ENCODE peak calls at places on chromosomes 11 and 22, in five cellular contexts. One of them, this sample, is unnamed. For H3K27me3, the result is how much of the 10 kb centered on the place peaks cover.

GRCh38 chr11:102111011-102111786 is 952 bp downstream of the YAP1 start:
- DNase-seq in IMR-90: peak
- DNase-seq in fibroblast of lung: peak
- DNase-seq in PC-3: peak
- DNase-seq in H1: peak
- DNase-seq in this sample: peak

GRCh38 chr11:2072551-2073261 is 66.5 kb downstream of the IGF2 start:
- DNase-seq in IMR-90: peak
- DNase-seq in fibroblast of lung: no peak
- DNase-seq in PC-3: no peak
- DNase-seq in H1: peak
- DNase-seq in this sample: no peak

GRCh38 chr11:109784536-109784935 is 308.7 kb upstream of the ZC3H12C start:
- DNase-seq in IMR-90: no peak
- DNase-seq in fibroblast of lung: no peak
- DNase-seq in PC-3: no peak
- DNase-seq in H1: no peak
- DNase-seq in this sample: no peak

GRCh38 chr11:16242806-16243205 is 113.5 kb downstream of the SOX6 start:
- DNase-seq in IMR-90: no peak
- DNase-seq in fibroblast of lung: no peak
- DNase-seq in PC-3: no peak
- DNase-seq in H1: no peak
- DNase-seq in this sample: no peak

GRCh38 chr11:1701041-1701807 is 4.2 kb downstream of the KRTAP5-6 start:
- DNase-seq in IMR-90: no peak
- DNase-seq in fibroblast of lung: peak
- DNase-seq in PC-3: no peak
- DNase-seq in H1: no peak
- DNase-seq in this sample: no peak

GRCh38 chr22:28185130-28185529 is 266.1 kb upstream of the PITPNB start:
- DNase-seq in IMR-90: no peak
- DNase-seq in fibroblast of lung: no peak
- DNase-seq in PC-3: no peak
- DNase-seq in H1: no peak
- DNase-seq in this sample: no peak

GRCh38 chr11:73916435-73916834 is 34.4 kb upstream of the DNAJB13 start:
- DNase-seq in IMR-90: peak
- DNase-seq in fibroblast of lung: peak
- DNase-seq in PC-3: peak
- DNase-seq in H1: no peak
- DNase-seq in this sample: no peak

GRCh38 chr11:119975561-119976152 is 162.3 kb downstream of the TRIM29 start:
- DNase-seq in IMR-90: no peak
- DNase-seq in fibroblast of lung: no peak
- DNase-seq in PC-3: no peak
- DNase-seq in H1: peak
- DNase-seq in this sample: no peak

GRCh38 chr11:45805305-45806071 is 539 bp downstream of the SLC35C1 start:
- DNase-seq in IMR-90: peak
- DNase-seq in fibroblast of lung: peak
- DNase-seq in PC-3: peak
- DNase-seq in H1: peak
- DNase-seq in this sample: peak

GRCh38 chr11:69257838-69258658 is 35.9 kb upstream of the MYEOV start:
- DNase-seq in IMR-90: no peak
- DNase-seq in fibroblast of lung: no peak
- DNase-seq in PC-3: no peak
- DNase-seq in H1: no peak
- DNase-seq in this sample: no peak

GRCh38 chr22:44355688-44356070 is 42.9 kb upstream of the SHISAL1 start:
- DNase-seq in IMR-90: no peak
- DNase-seq in fibroblast of lung: no peak
- DNase-seq in PC-3: no peak
- DNase-seq in H1: no peak
- DNase-seq in this sample: no peak

GRCh38 chr11:15888596-15889345 is 467.6 kb downstream of the SOX6 start:
- DNase-seq in IMR-90: peak
- DNase-seq in fibroblast of lung: peak
- DNase-seq in PC-3: no peak
- DNase-seq in H1: no peak
- DNase-seq in this sample: no peak

GRCh38 chr11:73236879-73237278 is 18.8 kb downstream of the P2RY2 start:
- DNase-seq in IMR-90: peak
- DNase-seq in fibroblast of lung: no peak
- DNase-seq in PC-3: peak
- DNase-seq in H1: peak
- DNase-seq in this sample: peak

GRCh38 chr11:69213315-69213714 is 57.6 kb downstream of the SMIM38 start:
- DNase-seq in IMR-90: peak
- DNase-seq in fibroblast of lung: no peak
- DNase-seq in PC-3: no peak
- DNase-seq in H1: no peak
- DNase-seq in this sample: no peak

GRCh38 chr11:69081180-69081579 is 32.4 kb downstream of the TPCN2 start:
- DNase-seq in IMR-90: no peak
- DNase-seq in fibroblast of lung: no peak
- DNase-seq in PC-3: no peak
- DNase-seq in H1: no peak
- DNase-seq in this sample: no peak

GRCh38 chr11:120517390-120518315 is 6.1 kb downstream of the GRIK4 start:
- DNase-seq in IMR-90: peak
- DNase-seq in fibroblast of lung: peak
- DNase-seq in PC-3: no peak
- DNase-seq in H1: no peak
- DNase-seq in this sample: peak

GRCh38 chr22:30573594-30574094 is 821 bp downstream of the GAL3ST1 start:
- DNase-seq in IMR-90: no peak
- DNase-seq in fibroblast of lung: no peak
- DNase-seq in PC-3: peak
- DNase-seq in H1: no peak
- DNase-seq in this sample: no peak

GRCh38 chr11:2930705-2931415 is 1.6 kb upstream of the PHLDA2 start:
- DNase-seq in IMR-90: peak
- DNase-seq in fibroblast of lung: no peak
- DNase-seq in PC-3: peak
- DNase-seq in H1: peak
- DNase-seq in this sample: peak

GRCh38 chr22:37533995-37534394 is 14.8 kb upstream of the CARD10 start:
- DNase-seq in IMR-90: peak
- DNase-seq in fibroblast of lung: peak
- DNase-seq in PC-3: peak
- DNase-seq in H1: no peak
- DNase-seq in this sample: no peak

GRCh38 chr11:32852142-32852541 is 22.4 kb downstream of the PRRG4 start:
- DNase-seq in IMR-90: peak
- DNase-seq in fibroblast of lung: peak
- DNase-seq in PC-3: peak
- DNase-seq in H1: no peak
- DNase-seq in this sample: no peak

GRCh38 chr11:78539566-78539965 is 35.1 kb downstream of the NARS2 start:
- DNase-seq in IMR-90: peak
- DNase-seq in fibroblast of lung: no peak
- DNase-seq in PC-3: no peak
- DNase-seq in H1: no peak
- DNase-seq in this sample: no peak

GRCh38 chr11:17544181-17544622 is at the start of gene USH1C:
- DNase-seq in IMR-90: no peak
- DNase-seq in fibroblast of lung: no peak
- DNase-seq in PC-3: no peak
- DNase-seq in H1: peak
- DNase-seq in this sample: no peak

GRCh38 chr11:112504056-112504455 is 243.4 kb upstream of the PLET1 start:
- DNase-seq in IMR-90: peak
- DNase-seq in fibroblast of lung: peak
- DNase-seq in PC-3: peak
- DNase-seq in H1: no peak
- DNase-seq in this sample: no peak

GRCh38 chr11:96317985-96318384 is 25.0 kb downstream of the MAML2 start:
- DNase-seq in IMR-90: no peak
- DNase-seq in fibroblast of lung: no peak
- DNase-seq in PC-3: no peak
- DNase-seq in H1: no peak
- DNase-seq in this sample: no peak

GRCh38 chr22:43342347-43343261 is 568 bp downstream of the SCUBE1 start:
- DNase-seq in IMR-90: no peak
- DNase-seq in fibroblast of lung: no peak
- DNase-seq in PC-3: no peak
- DNase-seq in H1: no peak
- DNase-seq in this sample: no peak

GRCh38 chr11:355581-356458 is 13.5 kb upstream of the B4GALNT4 start:
- DNase-seq in IMR-90: peak
- DNase-seq in fibroblast of lung: peak
- DNase-seq in PC-3: peak
- DNase-seq in H1: peak
- DNase-seq in this sample: peak

GRCh38 chr11:35879361-35879760 is 64.5 kb upstream of the LDLRAD3 start:
- DNase-seq in IMR-90: no peak
- DNase-seq in fibroblast of lung: no peak
- DNase-seq in PC-3: no peak
- DNase-seq in H1: no peak
- DNase-seq in this sample: no peak

GRCh38 chr11:61969838-61970452 is 2.5 kb upstream of the FTH1 start:
- DNase-seq in IMR-90: peak
- DNase-seq in fibroblast of lung: peak
- DNase-seq in PC-3: peak
- DNase-seq in H1: no peak
- DNase-seq in this sample: peak

GRCh38 chr22:31618057-31618456 is 44.0 kb downstream of the PISD start:
- DNase-seq in IMR-90: no peak
- DNase-seq in fibroblast of lung: no peak
- DNase-seq in PC-3: no peak
- DNase-seq in H1: no peak
- DNase-seq in this sample: no peak

GRCh38 chr11:36002196-36002595 is 58.3 kb downstream of the LDLRAD3 start:
- DNase-seq in IMR-90: no peak
- DNase-seq in fibroblast of lung: no peak
- DNase-seq in PC-3: no peak
- DNase-seq in H1: no peak
- DNase-seq in this sample: peak

GRCh38 chr22:23529166-23530103 is 50.7 kb downstream of the IGLL1 start:
- DNase-seq in IMR-90: no peak
- DNase-seq in fibroblast of lung: no peak
- DNase-seq in PC-3: no peak
- DNase-seq in H1: no peak
- DNase-seq in this sample: no peak

GRCh38 chr22:27397036-27397947 is 404.3 kb downstream of the MN1 start:
- DNase-seq in IMR-90: peak
- DNase-seq in fibroblast of lung: no peak
- DNase-seq in PC-3: no peak
- DNase-seq in H1: no peak
- DNase-seq in this sample: no peak

GRCh38 chr22:47653921-47654320 is 891.5 kb downstream of the TBC1D22A start:
- DNase-seq in IMR-90: no peak
- DNase-seq in fibroblast of lung: no peak
- DNase-seq in PC-3: no peak
- DNase-seq in H1: no peak
- DNase-seq in this sample: no peak

DNA sequence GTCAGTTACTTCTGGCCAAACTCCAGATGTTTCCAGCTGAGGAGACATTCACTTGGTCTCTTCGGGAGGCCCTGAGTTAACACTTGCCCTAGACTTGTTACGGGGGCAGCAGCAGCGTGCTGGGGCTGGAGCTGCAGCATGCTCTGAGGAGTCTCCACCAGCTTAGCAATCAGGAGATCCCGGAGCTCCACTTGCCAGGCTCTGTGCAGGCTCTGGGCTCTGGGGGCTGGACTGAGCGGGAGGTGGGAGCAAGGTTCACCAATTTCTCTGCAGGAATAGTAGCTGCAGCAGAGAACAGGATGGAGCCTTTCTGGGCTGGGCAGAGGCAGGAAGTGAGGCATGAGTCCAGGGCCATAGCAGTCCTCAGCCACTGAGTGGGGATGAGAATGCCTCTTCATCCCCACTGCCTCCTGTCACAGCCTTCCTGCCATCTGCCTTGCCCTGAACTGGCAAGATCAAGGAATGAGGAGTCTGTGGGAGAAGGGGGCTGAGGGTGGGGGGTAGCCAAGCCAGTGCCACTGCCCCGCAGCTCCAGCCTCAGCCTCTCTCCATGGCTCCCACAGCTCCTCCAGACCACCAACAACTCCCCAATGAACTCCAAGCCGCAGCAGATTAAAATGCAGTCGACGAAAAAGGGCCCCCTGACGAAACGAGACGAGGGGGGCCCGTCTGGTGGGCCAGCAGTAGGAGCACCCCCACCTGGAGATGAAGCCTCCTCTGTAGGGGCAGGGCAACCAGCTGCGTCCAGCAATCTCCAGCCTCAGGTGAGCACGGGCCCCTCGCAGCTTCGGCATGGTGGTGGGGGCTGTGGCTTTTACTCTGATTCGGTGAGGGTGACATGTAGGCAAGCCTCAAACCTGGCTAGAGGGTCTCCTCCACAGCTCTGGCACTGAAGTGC is 23.4 kb downstream of the GTPBP1 start:
- DNase-seq in IMR-90: no peak
- DNase-seq in fibroblast of lung: no peak
- DNase-seq in PC-3: no peak
- DNase-seq in H1: no peak
- DNase-seq in this sample: no peak
- H3K27me3 ChIP-seq in IMR-90: under half
- H3K27me3 ChIP-seq in fibroblast of lung: under half
- H3K27me3 ChIP-seq in PC-3: under half
- H3K27me3 ChIP-seq in H1: under half
- H3K27me3 ChIP-seq in this sample: under half

DNA sequence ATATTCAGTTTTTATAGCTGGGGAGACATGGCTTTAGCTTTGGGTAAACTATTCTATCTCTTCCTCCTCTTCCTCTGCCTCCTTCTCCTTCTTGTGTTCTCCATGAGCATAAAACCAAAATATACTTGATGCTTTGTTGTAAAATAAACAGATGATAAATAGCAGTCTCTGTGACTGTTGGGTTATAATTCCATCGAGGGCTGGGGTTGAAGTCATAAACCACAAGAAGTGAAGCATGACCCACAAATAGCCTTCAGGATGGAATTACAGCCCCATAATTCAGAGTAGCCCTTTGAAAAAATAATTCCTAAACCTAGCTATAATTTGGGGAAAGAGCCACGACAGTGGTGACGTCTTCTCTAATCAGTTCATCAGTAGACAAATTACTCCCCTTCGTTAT is 177.7 kb downstream of the SNX19 start:
- DNase-seq in IMR-90: peak
- DNase-seq in fibroblast of lung: peak
- DNase-seq in PC-3: peak
- DNase-seq in H1: no peak
- DNase-seq in this sample: no peak
- H3K9ac ChIP-seq in IMR-90: peak
- H3K9ac ChIP-seq in fibroblast of lung: peak
- H3K9ac ChIP-seq in PC-3: peak
- H3K9ac ChIP-seq in H1: no peak
- H3K9ac ChIP-seq in this sample: peak

GRCh38 chr11:21894492-21894891 is 298.4 kb upstream of the ANO5 start:
- DNase-seq in IMR-90: no peak
- DNase-seq in fibroblast of lung: no peak
- DNase-seq in PC-3: no peak
- DNase-seq in H1: no peak
- DNase-seq in this sample: no peak
- H3K27me3 ChIP-seq in IMR-90: under half
- H3K27me3 ChIP-seq in fibroblast of lung: under half
- H3K27me3 ChIP-seq in PC-3: under half
- H3K27me3 ChIP-seq in H1: under half
- H3K27me3 ChIP-seq in this sample: under half

GRCh38 chr22:24845036-24845918 is 39.3 kb downstream of the SGSM1 start:
- DNase-seq in IMR-90: peak
- DNase-seq in fibroblast of lung: peak
- DNase-seq in PC-3: peak
- DNase-seq in H1: no peak
- DNase-seq in this sample: no peak
- H3K9ac ChIP-seq in IMR-90: no peak
- H3K9ac ChIP-seq in fibroblast of lung: no peak
- H3K9ac ChIP-seq in PC-3: no peak
- H3K9ac ChIP-seq in H1: no peak
- H3K9ac ChIP-seq in this sample: no peak

This sample was measured in endothelial cell of umbilical vein.